ENCODE peak calls at places on chromosomes 7 and 10, in four cellular contexts. One of them, this sample, is unnamed.
A peak's percentile ranks its signal among the peaks of the same experiment; 100 is the strongest.

GRCh38 chr10:5199398-5199797 is 2.8 kb downstream of the AKR1C4 start:
- DNase-seq in mesendoderm: peak; percentile 13
- DNase-seq in esophagus squamous epithelium: no peak
- DNase-seq in ovary: no peak
- DNase-seq in this sample: no peak

GRCh38 chr10:130740788-130741785 is 570.4 kb downstream of the TCERG1L start:
- DNase-seq in ovary: no peak
- DNase-seq in mesendoderm: no peak
- DNase-seq in esophagus squamous epithelium: no peak
- DNase-seq in this sample: no peak

GRCh38 chr7:26686448-26686981 is 177.9 kb downstream of the SKAP2 start:
- DNase-seq in esophagus squamous epithelium: no peak
- DNase-seq in ovary: peak; percentile 31
- DNase-seq in mesendoderm: peak; percentile 88
- DNase-seq in this sample: no peak

GRCh38 chr10:20839910-20840309 is 57.2 kb downstream of the NEBL start:
- DNase-seq in ovary: no peak
- DNase-seq in esophagus squamous epithelium: no peak
- DNase-seq in mesendoderm: no peak
- DNase-seq in this sample: no peak

GRCh38 chr7:157158400-157158799 is 19.7 kb downstream of the UBE3C start:
- DNase-seq in esophagus squamous epithelium: no peak
- DNase-seq in mesendoderm: no peak
- DNase-seq in ovary: no peak
- DNase-seq in this sample: no peak

GRCh38 chr7:97733276-97734206 is 1.7 kb downstream of the TAC1 start:
- DNase-seq in ovary: no peak
- DNase-seq in mesendoderm: peak; percentile 62
- DNase-seq in esophagus squamous epithelium: no peak
- DNase-seq in this sample: no peak

GRCh38 chr10:73968101-73968515 is 29.8 kb upstream of the VCL start:
- DNase-seq in ovary: no peak
- DNase-seq in esophagus squamous epithelium: no peak
- DNase-seq in mesendoderm: peak; percentile 75
- DNase-seq in this sample: no peak

GRCh38 chr7:69845721-69846495 is 247.6 kb downstream of the AUTS2 start:
- DNase-seq in esophagus squamous epithelium: no peak
- DNase-seq in ovary: no peak
- DNase-seq in mesendoderm: no peak
- DNase-seq in this sample: no peak

GRCh38 chr7:55568613-55569268 is 3.6 kb downstream of the VOPP1 start:
- DNase-seq in mesendoderm: no peak
- DNase-seq in esophagus squamous epithelium: no peak
- DNase-seq in ovary: no peak
- DNase-seq in this sample: no peak

GRCh38 chr7:148702876-148703670 is 4.4 kb downstream of the CUL1 start:
- DNase-seq in mesendoderm: no peak
- DNase-seq in ovary: no peak
- DNase-seq in esophagus squamous epithelium: no peak
- DNase-seq in this sample: no peak

GRCh38 chr10:114632869-114633715 is 25.0 kb downstream of the ABLIM1 start:
- DNase-seq in mesendoderm: peak; percentile 91
- DNase-seq in ovary: peak; percentile 60
- DNase-seq in esophagus squamous epithelium: no peak
- DNase-seq in this sample: peak; percentile 34

GRCh38 chr7:156657681-156658080 is 17.1 kb downstream of the RNF32 start:
- DNase-seq in esophagus squamous epithelium: no peak
- DNase-seq in ovary: no peak
- DNase-seq in mesendoderm: no peak
- DNase-seq in this sample: no peak

GRCh38 chr10:15168296-15168780 is at the start of gene NMT2:
- DNase-seq in mesendoderm: peak; percentile 91
- DNase-seq in ovary: no peak
- DNase-seq in esophagus squamous epithelium: peak; percentile 60
- DNase-seq in this sample: peak; percentile 88

GRCh38 chr10:114276671-114277070 is 37.6 kb downstream of the VWA2 start:
- DNase-seq in esophagus squamous epithelium: no peak
- DNase-seq in ovary: no peak
- DNase-seq in mesendoderm: no peak
- DNase-seq in this sample: no peak

GRCh38 chr10:46538155-46538554 is 18.3 kb downstream of the GPRIN2 start:
- DNase-seq in ovary: no peak
- DNase-seq in esophagus squamous epithelium: no peak
- DNase-seq in mesendoderm: no peak
- DNase-seq in this sample: no peak

GRCh38 chr10:98128802-98129201 is 5.7 kb upstream of the R3HCC1L start:
- DNase-seq in ovary: no peak
- DNase-seq in esophagus squamous epithelium: no peak
- DNase-seq in mesendoderm: no peak
- DNase-seq in this sample: no peak

GRCh38 chr7:92425311-92425947 is 21.9 kb upstream of the GATAD1 start:
- DNase-seq in mesendoderm: no peak
- DNase-seq in ovary: no peak
- DNase-seq in esophagus squamous epithelium: no peak
- DNase-seq in this sample: no peak

GRCh38 chr7:143320620-143321019 is 4.7 kb downstream of the CLCN1 start:
- DNase-seq in esophagus squamous epithelium: no peak
- DNase-seq in mesendoderm: no peak
- DNase-seq in ovary: no peak
- DNase-seq in this sample: no peak

GRCh38 chr10:11344081-11344480 is 267.4 kb downstream of the USP6NL start:
- DNase-seq in ovary: no peak
- DNase-seq in esophagus squamous epithelium: no peak
- DNase-seq in mesendoderm: no peak
- DNase-seq in this sample: no peak

GRCh38 chr10:57657164-57657765 is 610.4 kb downstream of the IPMK start:
- DNase-seq in mesendoderm: peak; percentile 80
- DNase-seq in ovary: peak; percentile 34
- DNase-seq in esophagus squamous epithelium: no peak
- DNase-seq in this sample: peak; percentile 22

GRCh38 chr7:44638611-44639557 is 32.5 kb downstream of the OGDH start:
- DNase-seq in mesendoderm: peak; percentile 76
- DNase-seq in ovary: peak; percentile 56
- DNase-seq in esophagus squamous epithelium: no peak
- DNase-seq in this sample: peak; percentile 56

GRCh38 chr7:100220833-100221718 is 1.3 kb downstream of the PVRIG start:
- DNase-seq in esophagus squamous epithelium: no peak
- DNase-seq in mesendoderm: no peak
- DNase-seq in ovary: no peak
- DNase-seq in this sample: no peak

GRCh38 chr7:99500637-99501009 is 542 bp upstream of the ZNF394 start:
- DNase-seq in mesendoderm: no peak
- DNase-seq in esophagus squamous epithelium: no peak
- DNase-seq in ovary: no peak
- DNase-seq in this sample: no peak

GRCh38 chr7:116741625-116742316 is 69.8 kb downstream of the MET start:
- DNase-seq in ovary: no peak
- DNase-seq in mesendoderm: no peak
- DNase-seq in esophagus squamous epithelium: no peak
- DNase-seq in this sample: no peak

This sample was measured in left ventricle myocardium inferior.